ENCODE peak calls at places on chromosomes 4 and X, in five cellular contexts. L is GM23248, K is left ventricle myocardium inferior, D is pancreas, R is neural progenitor cell. O is an unnamed sample. For H3K4me1 and H3K9me3, the result is how much of the 10 kb centered on the place peaks cover.

GRCh38 chrX:39491548-39492297 is 606.0 kb downstream of the BCOR start:
- DNase-seq in L (no peak), K (no peak), D (no peak), R (no peak), O (no peak)

GRCh38 chrX:103101280-103102042 is 8.5 kb upstream of the NXF3 start:
- DNase-seq in L (no peak), K (no peak), D (no peak), R (peak), O (no peak)

GRCh38 chrX:7133036-7133412 is 14.5 kb upstream of the STS start:
- DNase-seq in L (peak), K (peak), D (no peak), R (no peak), O (no peak)

GRCh38 chr4:2045518-2045951 is 13.6 kb upstream of the NAT8L start:
- DNase-seq in L (peak), K (no peak), D (no peak), R (no peak), O (peak)

GRCh38 chrX:56800801-56801200 is 71.8 kb downstream of the NBDY start:
- DNase-seq in L (no peak), K (no peak), D (peak), R (no peak), O (no peak)

GRCh38 chr4:153154010-153154975 is 50.0 kb upstream of the TRIM2 start:
- DNase-seq in L (peak), K (no peak), D (no peak), R (no peak), O (no peak)

GRCh38 chrX:73268463-73268862 is 53.8 kb upstream of the NAP1L2 start:
- DNase-seq in L (no peak), K (no peak), D (no peak), R (no peak), O (no peak)

GRCh38 chr4:25180524-25181131 is 20.4 kb upstream of the SEPSECS start:
- DNase-seq in L (peak), K (no peak), D (no peak), R (peak), O (no peak)

GRCh38 chrX:110321670-110322069 is 3.8 kb upstream of the AMMECR1 start:
- DNase-seq in L (no peak), K (no peak), D (no peak), R (no peak), O (no peak)

GRCh38 chr4:88021824-88022223 is 14.4 kb downstream of the PKD2 start:
- DNase-seq in L (peak), K (no peak), D (no peak), R (no peak), O (no peak)

GRCh38 chr4:75819121-75819520 is 83.1 kb downstream of the PPEF2 start:
- DNase-seq in L (no peak), K (no peak), D (no peak), R (no peak), O (no peak)

GRCh38 chr4:26858035-26858918 is 2.4 kb upstream of the STIM2 start:
- DNase-seq in L (no peak), K (no peak), D (no peak), R (no peak), O (no peak)

GRCh38 chrX:42519666-42520231 is 258.2 kb downstream of the PPP1R2C start:
- DNase-seq in L (peak), K (no peak), D (no peak), R (no peak), O (no peak)

GRCh38 chr4:174284181-174284886 is 623 bp downstream of the CEP44 start:
- DNase-seq in L (peak), K (no peak), D (no peak), R (peak), O (no peak)

GRCh38 chrX:1416327-1416784 is 24.4 kb upstream of the SLC25A6 start:
- DNase-seq in L (no peak), K (no peak), D (peak), R (no peak), O (no peak)

GRCh38 chr4:173182403-173182802 is 13.8 kb downstream of the GALNT7 start:
- DNase-seq in L (peak), K (no peak), D (no peak), R (no peak), O (no peak)

GRCh38 chrX:153828723-153829548 is 1.4 kb downstream of the PDZD4 start:
- DNase-seq in L (peak), K (no peak), D (no peak), R (peak), O (no peak)

GRCh38 chr4:53551963-53552362 is 39.3 kb downstream of the LNX1 start:
- DNase-seq in L (peak), K (no peak), D (no peak), R (no peak), O (no peak)

GRCh38 chr4:174532479-174532878 is 10.2 kb upstream of the HPGD start:
- DNase-seq in L (no peak), K (no peak), D (no peak), R (no peak), O (no peak)

GRCh38 chr4:121256346-121256745 is 92.2 kb upstream of the TNIP3 start:
- DNase-seq in L (peak), K (no peak), D (no peak), R (no peak), O (no peak)

GRCh38 chrX:153644356-153645125 is 2.5 kb upstream of the DUSP9 start:
- DNase-seq in L (no peak), K (no peak), D (peak), R (peak), O (peak)

GRCh38 chrX:109936598-109936997 is 66.3 kb upstream of the TMEM164 start:
- DNase-seq in L (peak), K (no peak), D (no peak), R (no peak), O (no peak)

GRCh38 chr4:138218976-138219375 is 23.2 kb downstream of the SLC7A11 start:
- DNase-seq in L (no peak), K (no peak), D (no peak), R (no peak), O (no peak)
- H3K4me1 ChIP-seq in L (under half), K (under half), D (under half), R (half or more), O (under half)

DNA sequence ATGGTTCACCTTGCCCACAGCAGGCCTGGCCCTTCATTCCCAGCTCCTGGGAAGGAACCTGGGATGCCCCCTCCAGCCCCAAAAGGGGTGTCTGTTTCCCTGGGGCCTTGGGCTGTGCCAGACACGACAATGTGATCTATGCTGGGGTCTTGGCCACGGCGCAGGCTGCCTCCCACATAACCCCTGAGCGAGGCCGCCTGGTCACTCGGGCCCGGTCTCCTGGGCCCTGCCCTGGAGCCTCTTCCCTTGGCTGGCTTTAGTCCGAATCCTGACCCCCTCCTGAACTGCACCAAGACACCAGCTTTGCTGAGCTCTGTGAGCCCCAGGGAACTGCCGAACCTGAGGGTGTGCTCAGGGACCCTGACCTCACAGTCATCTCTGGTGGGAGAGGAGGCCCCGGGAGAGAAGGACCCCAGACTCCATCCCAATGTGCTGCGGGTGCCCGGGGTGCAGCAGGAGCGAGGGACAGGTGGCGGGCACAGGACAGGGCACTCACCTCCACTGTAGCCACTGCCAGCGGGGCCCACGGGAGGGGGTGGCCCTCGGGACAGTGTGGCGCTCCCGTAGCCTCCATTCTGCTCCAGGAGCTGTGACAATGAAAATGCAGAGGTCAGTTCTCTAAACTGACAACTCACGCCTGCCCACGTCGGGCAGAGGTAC is 42.0 kb downstream of the GAK start:
- DNase-seq in L (no peak), K (no peak), D (no peak), R (no peak), O (no peak)
- H3K9me3 ChIP-seq in L (under half), K (under half), D (under half), R (under half), O (under half)

DNA sequence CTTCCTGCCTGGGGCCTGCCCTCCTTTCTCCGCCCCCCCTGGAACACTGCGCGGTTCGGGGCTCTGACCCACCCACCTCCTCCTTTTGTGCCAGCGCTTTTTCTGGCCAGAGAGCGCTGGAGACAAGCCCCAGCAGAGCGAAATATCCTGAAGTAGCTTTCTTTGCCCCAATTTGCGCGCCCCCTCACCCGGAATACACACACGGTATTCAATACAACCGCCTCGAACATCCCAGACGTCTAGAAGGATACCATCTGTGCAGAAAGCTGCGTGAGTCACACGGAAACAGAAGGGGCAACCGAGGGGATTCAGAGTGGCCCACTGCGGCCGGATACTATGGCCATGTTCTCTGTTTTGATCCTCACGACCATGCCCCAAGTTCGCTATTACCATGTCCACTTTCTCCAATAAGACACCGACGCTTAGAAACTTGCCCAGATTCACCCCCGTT is 290 bp upstream of the SRPX start:
- DNase-seq in L (peak), K (peak), D (no peak), R (no peak), O (peak)
- H3K4me3 ChIP-seq in L (peak), K (peak), D (peak), R (peak), O (peak)

DNA sequence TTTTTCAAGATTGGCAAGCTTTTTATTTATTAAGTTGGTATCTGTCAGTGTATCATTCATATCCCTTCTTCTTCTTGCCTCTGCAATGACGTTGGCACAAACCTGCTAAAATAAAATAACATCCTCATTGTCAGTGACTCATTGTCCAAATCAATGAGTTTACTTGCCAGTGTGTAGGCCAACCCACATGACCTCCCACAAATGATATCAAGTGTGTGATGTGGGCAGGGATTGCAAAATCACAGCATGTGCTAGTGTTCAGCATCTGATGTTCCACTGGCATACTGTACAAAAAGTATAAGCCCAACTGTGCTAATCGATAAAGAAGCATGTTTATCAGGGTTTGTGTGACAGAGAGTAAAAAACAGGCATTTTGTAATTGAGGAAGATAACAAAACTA is 25.5 kb downstream of the GPAT3 start:
- DNase-seq in L (peak), K (no peak), D (no peak), R (no peak), O (no peak)
- H3K4me1 ChIP-seq in L (under half), K (under half), D (under half), R (under half), O (under half)

GRCh38 chr4:44804301-44804700 is 77.9 kb upstream of the GNPDA2 start:
- DNase-seq in L (no peak), K (no peak), D (no peak), R (no peak), O (no peak)

GRCh38 chr4:44806076-44806475 is 79.7 kb upstream of the GNPDA2 start:
- DNase-seq in L (no peak), K (no peak), D (no peak), R (no peak), O (no peak)

GRCh38 chr4:44801384-44801783 is 75.0 kb upstream of the GNPDA2 start:
- DNase-seq in L (no peak), K (no peak), D (no peak), R (no peak), O (no peak)
- H3K9me3 ChIP-seq in L (under half), K (under half), D (under half), R (under half), O (under half)

GRCh38 chr4:6270691-6271121 is 1.1 kb downstream of the WFS1 start:
- DNase-seq in L (peak), K (no peak), D (no peak), R (no peak), O (peak)

GRCh38 chr4:6272863-6273660 is 3.4 kb downstream of the WFS1 start:
- DNase-seq in L (peak), K (no peak), D (no peak), R (no peak), O (peak)

GRCh38 chr4:6271701-6272465 is 2.2 kb downstream of the WFS1 start:
- DNase-seq in L (no peak), K (peak), D (peak), R (no peak), O (no peak)

GRCh38 chr4:6269651-6270511 is at the start of gene WFS1:
- DNase-seq in L (peak), K (peak), D (peak), R (peak), O (peak)

DNA sequence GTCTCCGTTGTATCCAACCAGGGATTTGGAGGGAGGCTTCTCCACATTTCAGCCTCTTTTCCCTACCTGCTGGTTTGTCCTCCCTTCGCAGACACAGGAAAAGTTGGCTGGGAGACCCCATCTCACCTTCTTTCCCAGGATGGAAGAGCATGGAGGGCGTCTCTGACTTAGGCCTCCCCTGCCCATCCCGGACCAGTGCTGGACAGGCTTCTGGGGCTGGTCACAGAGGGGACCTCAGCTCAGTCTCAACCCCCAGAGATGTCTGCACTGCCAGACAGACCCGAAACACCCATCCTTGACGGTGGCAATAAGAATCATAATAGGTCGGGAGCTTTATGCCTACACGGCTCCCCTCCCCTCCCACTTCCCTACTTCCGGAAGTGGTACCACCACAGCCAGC is 1.6 kb downstream of the WFS1 start:
- DNase-seq in L (no peak), K (no peak), D (peak), R (no peak), O (no peak)
- H3K4me3 ChIP-seq in L (no peak), K (peak), D (no peak), R (peak), O (peak)

GRCh38 chr4:139018971-139019758 is 3.6 kb downstream of the NOCT start:
- DNase-seq in L (peak), K (no peak), D (no peak), R (no peak), O (no peak)
- H3K4me1 ChIP-seq in L (under half), K (under half), D (under half), R (under half), O (under half)

GRCh38 chr4:187286536-187286935 is 562.9 kb upstream of the FAT1 start:
- DNase-seq in L (no peak), K (no peak), D (no peak), R (no peak), O (no peak)
- H3K9me3 ChIP-seq in L (under half), K (under half), D (under half), R (under half), O (under half)

GRCh38 chr4:31022702-31023101 is 302.5 kb downstream of the PCDH7 start:
- DNase-seq in L (no peak), K (no peak), D (no peak), R (no peak), O (no peak)
- H3K4me3 ChIP-seq in L (no peak), K (peak), D (no peak), R (no peak), O (no peak)